ENCODE peak calls at places on chromosome 1, in eight cellular contexts. O is nephron progenitor cell, G is mammary epithelial cell, Q is brain microvascular endothelial cell, K is right lobe of liver, Y is cardiac muscle cell, M is AG09309, W is AG04449. U is an unnamed sample.

GRCh38 chr1:177571485-177572076 is 398.3 kb downstream of the SEC16B start:
- DNase-seq in O (no peak), G (no peak), Q (no peak), K (peak; percentile 30), Y (no peak), M (no peak), W (no peak), U (no peak)

GRCh38 chr1:115430717-115431116 is 92.7 kb upstream of the NGF start:
- DNase-seq in O (no peak), G (peak; percentile 96), Q (peak; percentile 97), K (no peak), Y (no peak), M (peak; percentile 90), W (peak; percentile 84), U (no peak)

GRCh38 chr1:27153549-27153886 is 1.4 kb downstream of the SLC9A1 start:
- DNase-seq in O (peak; percentile 47), G (no peak), Q (peak; percentile 28), K (no peak), Y (no peak), M (no peak), W (no peak), U (no peak)

GRCh38 chr1:156625436-156626078 is 6.3 kb downstream of the HAPLN2 start:
- DNase-seq in O (peak; percentile 78), G (no peak), Q (no peak), K (peak; percentile 54), Y (peak; percentile 76), M (no peak), W (no peak), U (no peak)

GRCh38 chr1:95948023-95948422 is 714.0 kb downstream of the RWDD3 start:
- DNase-seq in O (no peak), G (no peak), Q (no peak), K (no peak), Y (no peak), M (no peak), W (no peak), U (no peak)

GRCh38 chr1:155324717-155325595 is 4.3 kb downstream of the RUSC1 start:
- DNase-seq in O (peak; percentile 72), G (peak; percentile 41), Q (peak; percentile 36), K (peak; percentile 68), Y (peak; percentile 67), M (no peak), W (no peak), U (no peak)

GRCh38 chr1:84164567-84165021 is 20.5 kb downstream of the PRKACB start:
- DNase-seq in O (no peak), G (no peak), Q (no peak), K (no peak), Y (no peak), M (no peak), W (no peak), U (no peak)

GRCh38 chr1:205458777-205459566 is 3.1 kb upstream of the BLACAT1 start:
- DNase-seq in O (peak; percentile 83), G (peak; percentile 68), Q (peak; percentile 52), K (no peak), Y (peak; percentile 85), M (no peak), W (no peak), U (no peak)

GRCh38 chr1:233730380-233730779 is 116.5 kb downstream of the KCNK1 start:
- DNase-seq in O (no peak), G (no peak), Q (no peak), K (no peak), Y (no peak), M (no peak), W (no peak), U (no peak)

GRCh38 chr1:233732206-233732605 is 118.3 kb downstream of the KCNK1 start:
- DNase-seq in O (no peak), G (no peak), Q (no peak), K (no peak), Y (no peak), M (no peak), W (no peak), U (no peak)

GRCh38 chr1:233735331-233735730 is 121.4 kb downstream of the KCNK1 start:
- DNase-seq in O (no peak), G (no peak), Q (no peak), K (no peak), Y (no peak), M (no peak), W (no peak), U (no peak)

GRCh38 chr1:233734456-233734855 is 120.5 kb downstream of the KCNK1 start:
- DNase-seq in O (no peak), G (no peak), Q (no peak), K (no peak), Y (no peak), M (no peak), W (no peak), U (no peak)

DNA sequence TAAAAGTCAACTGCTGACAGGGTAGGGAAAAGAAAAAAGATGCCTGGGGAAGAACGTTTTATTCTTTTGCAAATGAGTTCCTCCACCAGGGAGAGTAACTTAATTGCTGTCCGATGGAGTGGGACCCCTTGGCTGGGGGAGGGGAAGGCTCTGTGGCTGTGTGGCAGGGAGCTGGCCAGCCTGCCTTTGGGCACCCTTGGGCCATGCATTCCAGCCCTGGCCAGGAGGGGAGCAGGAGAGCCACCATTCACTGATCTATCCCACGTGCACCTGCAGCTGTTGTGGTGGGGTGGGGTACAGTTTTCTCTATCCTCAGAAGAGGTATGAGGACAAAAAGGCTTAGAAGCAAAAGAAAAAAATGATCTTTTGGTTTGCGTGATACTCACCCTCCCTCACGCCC is 116.9 kb downstream of the KCNK1 start:
- DNase-seq in O (peak; percentile 12), G (no peak), Q (no peak), K (no peak), Y (no peak), M (no peak), W (no peak), U (no peak)
- TF ChIP-seq CTCF in O (no peak), G (no peak), Q (no peak), K (no peak), Y (no peak), M (no peak), W (no peak), U (no peak)

DNA sequence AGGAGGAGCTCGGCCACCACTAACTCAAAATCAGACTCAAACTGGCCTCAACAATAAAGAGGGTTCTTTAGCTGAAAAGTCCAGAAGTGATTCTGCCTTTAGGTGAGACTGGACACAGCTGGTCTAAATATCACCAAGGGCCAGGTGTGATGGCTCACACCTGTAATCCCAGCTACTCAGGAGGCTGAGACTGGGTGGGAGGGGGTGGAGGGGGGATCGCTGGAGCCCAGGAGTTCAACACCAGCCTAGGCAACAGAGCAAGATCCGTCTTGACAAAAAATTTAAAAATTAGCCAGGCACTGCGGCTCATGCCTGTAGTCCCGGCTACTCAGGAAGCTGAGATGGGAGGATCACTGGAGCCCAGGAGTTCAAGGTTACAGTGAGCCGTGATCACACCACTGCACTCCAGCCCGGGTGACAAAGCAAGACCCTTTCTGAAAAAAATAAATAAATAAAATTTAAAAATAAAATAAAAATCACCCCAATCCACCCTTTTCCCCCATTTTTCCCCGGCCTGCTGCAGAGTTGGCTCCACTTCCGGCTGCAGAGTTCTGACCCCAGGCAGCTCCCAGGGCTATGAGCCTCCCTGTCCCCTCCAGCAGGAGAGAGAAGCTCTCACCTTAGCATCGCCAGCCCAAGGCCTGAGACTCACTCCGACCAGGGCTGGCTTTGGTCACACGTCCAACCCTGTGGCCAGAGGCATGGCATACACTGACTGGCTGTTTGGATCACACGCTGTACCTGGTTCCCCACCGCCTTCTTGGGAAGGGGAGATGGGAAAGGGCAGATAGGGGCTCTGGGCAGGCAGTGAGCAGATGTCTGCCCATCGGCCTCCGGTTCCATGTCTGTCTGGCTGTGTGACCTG is 87.3 kb upstream of the IFFO2 start:
- DNase-seq in O (no peak), G (no peak), Q (no peak), K (peak; percentile 13), Y (no peak), M (no peak), W (no peak), U (peak; percentile 74)
- TF ChIP-seq CTCF in O (no peak), G (no peak), Q (no peak), K (no peak), Y (no peak), M (no peak), W (no peak), U (no peak)

GRCh38 chr1:9070421-9071015 is 1.1 kb upstream of the SLC2A5 start:
- DNase-seq in O (no peak), G (no peak), Q (no peak), K (no peak), Y (no peak), M (no peak), W (no peak), U (no peak)

GRCh38 chr1:9065213-9065751 is 4.2 kb downstream of the SLC2A5 start:
- DNase-seq in O (no peak), G (no peak), Q (no peak), K (no peak), Y (peak; percentile 18), M (no peak), W (no peak), U (no peak)

GRCh38 chr1:9069324-9070100 is at the start of gene SLC2A5:
- DNase-seq in O (no peak), G (no peak), Q (no peak), K (no peak), Y (no peak), M (no peak), W (no peak), U (no peak)

GRCh38 chr1:9068971-9069323 is 488 bp downstream of the SLC2A5 start:
- DNase-seq in O (no peak), G (no peak), Q (no peak), K (no peak), Y (no peak), M (no peak), W (no peak), U (no peak)

DNA sequence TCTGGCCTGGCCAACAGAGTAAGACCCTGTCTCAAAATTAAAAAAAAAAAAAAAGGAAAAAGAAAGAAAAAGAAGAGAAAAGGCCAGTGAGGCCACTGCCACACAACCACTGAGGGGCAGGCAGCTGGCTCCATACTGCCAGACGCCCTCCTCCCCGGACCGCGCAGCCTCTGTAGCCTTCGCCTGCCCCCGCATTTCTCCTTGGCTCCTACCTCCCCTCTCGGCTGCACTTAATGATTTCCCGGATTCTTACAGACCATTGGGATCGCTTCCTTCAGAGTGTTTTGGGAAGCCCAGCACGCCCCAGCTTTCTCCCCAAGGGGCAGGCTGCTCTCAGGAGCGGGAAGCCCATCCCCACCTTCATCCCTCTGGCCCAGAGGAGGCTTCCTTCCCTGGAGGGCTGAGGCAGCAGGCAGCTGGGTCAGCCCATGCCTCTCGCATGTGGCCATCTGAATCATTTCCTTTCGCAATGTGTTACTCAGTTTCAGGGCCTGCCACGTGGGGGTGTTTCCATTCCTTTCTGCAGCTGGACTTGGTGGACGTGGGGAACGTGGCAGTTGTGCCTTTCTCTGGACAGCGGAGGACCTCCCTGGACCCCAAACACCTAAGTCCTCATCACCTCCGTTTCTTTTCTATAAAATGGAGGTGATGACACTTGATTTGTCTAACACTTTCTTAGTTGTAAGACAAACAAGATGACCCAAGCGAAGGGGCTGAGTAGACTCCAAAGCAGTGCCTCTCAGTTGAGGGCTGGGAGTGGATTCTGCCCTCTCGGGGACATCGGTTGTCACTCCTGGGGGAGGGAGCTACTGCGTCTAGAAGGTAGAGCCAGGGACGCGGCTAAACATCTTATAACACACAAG is 2.3 kb downstream of the SLC2A5 start:
- DNase-seq in O (no peak), G (peak; percentile 86), Q (peak; percentile 90), K (peak; percentile 48), Y (no peak), M (peak; percentile 72), W (peak; percentile 67), U (no peak)
- TF ChIP-seq CTCF in O (no peak), G (no peak), Q (no peak), K (no peak), Y (peak; percentile 22), M (peak; percentile 2), W (peak; percentile 18), U (peak; percentile 25)

DNA sequence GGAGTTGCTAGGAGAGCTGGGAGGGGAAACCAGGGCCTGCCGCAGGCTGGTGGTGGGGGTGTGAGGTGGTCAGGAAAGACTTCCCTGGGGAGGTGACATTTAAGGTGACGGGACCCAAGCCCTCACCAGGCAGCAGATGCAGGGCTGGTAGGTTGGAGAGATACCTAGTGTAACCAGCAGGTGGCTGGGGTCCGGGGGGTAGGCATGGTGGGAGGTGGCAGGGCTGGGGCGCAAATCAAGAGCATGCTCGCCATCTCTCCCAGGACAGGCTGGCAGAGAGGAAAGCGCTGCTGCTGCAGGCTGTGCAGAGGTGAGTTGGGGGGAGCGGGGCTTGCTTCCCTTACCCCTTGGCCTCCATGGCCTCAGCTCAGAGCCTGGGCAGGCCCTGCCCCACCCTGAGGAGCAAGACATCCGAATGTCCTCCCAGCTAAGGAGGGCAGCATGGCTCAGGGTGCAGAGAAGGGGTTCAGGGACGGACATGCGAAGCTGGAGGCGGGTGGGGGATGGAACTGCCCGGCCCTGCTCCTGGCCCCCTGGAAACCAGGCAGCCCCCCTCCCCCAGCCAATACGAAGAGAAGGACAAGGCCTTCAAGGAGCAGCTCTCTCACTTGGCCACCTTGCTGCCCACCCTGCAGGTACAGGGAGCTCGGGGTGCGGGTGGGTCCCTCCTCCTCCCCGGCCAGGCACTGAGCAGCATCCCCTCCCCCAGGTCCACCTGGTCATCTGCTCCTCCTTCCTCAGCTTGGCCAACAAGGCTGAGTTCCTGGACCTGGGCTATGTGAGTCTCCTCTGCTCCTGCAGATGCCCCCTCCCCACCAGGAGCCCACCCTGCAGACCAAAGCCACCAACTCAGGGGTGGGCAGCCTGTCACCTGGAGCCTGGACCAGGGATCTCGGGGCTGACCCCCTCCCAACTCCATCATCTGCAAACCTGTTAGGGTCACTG is 4.0 kb downstream of the RNF207 start:
- DNase-seq in O (no peak), G (no peak), Q (no peak), K (no peak), Y (no peak), M (no peak), W (no peak), U (no peak)
- TF ChIP-seq CTCF in O (no peak), G (peak; percentile 25), Q (peak; percentile 45), K (no peak), Y (no peak), M (peak; percentile 18), W (no peak), U (no peak)